ENCODE peak calls at places on chromosomes 4 and X, in four cellular contexts. One of them, this sample, is unnamed.
A peak's percentile ranks its signal among the peaks of the same experiment; 100 is the strongest.

GRCh38 chrX:146707781-146708180 is 101.8 kb upstream of the CXorf51B start:
- DNase-seq in thyroid gland: no peak
- DNase-seq in body of pancreas: no peak
- DNase-seq in heart left ventricle: no peak
- DNase-seq in this sample: no peak

GRCh38 chr4:25993564-25994185 is 79.7 kb downstream of the SMIM20 start:
- DNase-seq in body of pancreas: no peak
- DNase-seq in heart left ventricle: peak; percentile 67
- DNase-seq in thyroid gland: no peak
- DNase-seq in this sample: peak; percentile 59

GRCh38 chr4:159206427-159206871 is 103.6 kb downstream of the RAPGEF2 start:
- DNase-seq in heart left ventricle: no peak
- DNase-seq in body of pancreas: no peak
- DNase-seq in thyroid gland: no peak
- DNase-seq in this sample: no peak

GRCh38 chrX:46209768-46210167 is 335.5 kb downstream of the ZNF674 start:
- DNase-seq in heart left ventricle: no peak
- DNase-seq in thyroid gland: no peak
- DNase-seq in body of pancreas: no peak
- DNase-seq in this sample: no peak

GRCh38 chrX:148049441-148049840 is 68.3 kb downstream of the FMR1NB start:
- DNase-seq in thyroid gland: no peak
- DNase-seq in body of pancreas: no peak
- DNase-seq in heart left ventricle: no peak
- DNase-seq in this sample: no peak

GRCh38 chr4:129804458-129804981 is 708.6 kb downstream of the C4orf33 start:
- DNase-seq in heart left ventricle: no peak
- DNase-seq in thyroid gland: no peak
- DNase-seq in body of pancreas: no peak
- DNase-seq in this sample: no peak

GRCh38 chrX:34915463-34916225 is 27.0 kb upstream of the FAM47B start:
- DNase-seq in body of pancreas: no peak
- DNase-seq in thyroid gland: no peak
- DNase-seq in heart left ventricle: no peak
- DNase-seq in this sample: no peak

GRCh38 chr4:8175686-8176085 is 17.1 kb upstream of the ABLIM2 start:
- DNase-seq in heart left ventricle: no peak
- DNase-seq in body of pancreas: no peak
- DNase-seq in thyroid gland: no peak
- DNase-seq in this sample: no peak

GRCh38 chr4:54054501-54054900 is 9.9 kb downstream of the CHIC2 start:
- DNase-seq in thyroid gland: no peak
- DNase-seq in body of pancreas: no peak
- DNase-seq in heart left ventricle: no peak
- DNase-seq in this sample: no peak

GRCh38 chr4:139247241-139247640 is 32.8 kb downstream of the MGARP start:
- DNase-seq in heart left ventricle: no peak
- DNase-seq in body of pancreas: no peak
- DNase-seq in thyroid gland: no peak
- DNase-seq in this sample: no peak

GRCh38 chrX:129779747-129780146 is at the start of gene SASH3:
- DNase-seq in heart left ventricle: peak; percentile 70
- DNase-seq in body of pancreas: no peak
- DNase-seq in thyroid gland: peak; percentile 5
- DNase-seq in this sample: peak; percentile 95

GRCh38 chr4:54005475-54005874 is 58.9 kb downstream of the CHIC2 start:
- DNase-seq in heart left ventricle: no peak
- DNase-seq in body of pancreas: no peak
- DNase-seq in thyroid gland: no peak
- DNase-seq in this sample: no peak

GRCh38 chr4:20253799-20254409 is 2.2 kb downstream of the SLIT2 start:
- DNase-seq in heart left ventricle: peak; percentile 27
- DNase-seq in thyroid gland: peak; percentile 20
- DNase-seq in body of pancreas: no peak
- DNase-seq in this sample: no peak

GRCh38 chr4:178672512-178672911 is 1230.3 kb upstream of the AGA start:
- DNase-seq in thyroid gland: no peak
- DNase-seq in body of pancreas: no peak
- DNase-seq in heart left ventricle: no peak
- DNase-seq in this sample: no peak

GRCh38 chr4:66034671-66035070 is 364.4 kb upstream of the EPHA5 start:
- DNase-seq in body of pancreas: no peak
- DNase-seq in heart left ventricle: no peak
- DNase-seq in thyroid gland: no peak
- DNase-seq in this sample: no peak

GRCh38 chr4:56531823-56532222 is 26.2 kb downstream of the ARL9 start:
- DNase-seq in body of pancreas: no peak
- DNase-seq in heart left ventricle: no peak
- DNase-seq in thyroid gland: no peak
- DNase-seq in this sample: no peak

GRCh38 chr4:106746451-106746850 is 289.7 kb downstream of the DKK2 start:
- DNase-seq in thyroid gland: no peak
- DNase-seq in heart left ventricle: no peak
- DNase-seq in body of pancreas: no peak
- DNase-seq in this sample: no peak

GRCh38 chrX:129768186-129768585 is 11.6 kb upstream of the SASH3 start:
- DNase-seq in body of pancreas: no peak
- DNase-seq in thyroid gland: no peak
- DNase-seq in heart left ventricle: no peak
- DNase-seq in this sample: no peak

GRCh38 chrX:31209005-31209612 is 137.3 kb upstream of the FTHL17 start:
- DNase-seq in body of pancreas: no peak
- DNase-seq in heart left ventricle: no peak
- DNase-seq in thyroid gland: no peak
- DNase-seq in this sample: no peak

GRCh38 chrX:85111347-85111746 is 107.7 kb downstream of the APOOL start:
- DNase-seq in heart left ventricle: no peak
- DNase-seq in body of pancreas: no peak
- DNase-seq in thyroid gland: no peak
- DNase-seq in this sample: no peak

GRCh38 chrX:77298296-77298695 is 148.9 kb upstream of the FGF16 start:
- DNase-seq in heart left ventricle: no peak
- DNase-seq in thyroid gland: peak; percentile 48
- DNase-seq in body of pancreas: no peak
- DNase-seq in this sample: no peak

GRCh38 chr4:13917010-13917409 is 289.5 kb upstream of the BOD1L1 start:
- DNase-seq in body of pancreas: no peak
- DNase-seq in heart left ventricle: no peak
- DNase-seq in thyroid gland: no peak
- DNase-seq in this sample: no peak

GRCh38 chr4:2650276-2650675 is 105.9 kb downstream of the TNIP2 start:
- DNase-seq in thyroid gland: no peak
- DNase-seq in heart left ventricle: no peak
- DNase-seq in body of pancreas: no peak
- DNase-seq in this sample: peak; percentile 40

GRCh38 chr4:123398151-123398802 is 1.7 kb downstream of the SPRY1 start:
- DNase-seq in body of pancreas: peak; percentile 80
- DNase-seq in heart left ventricle: peak; percentile 75
- DNase-seq in thyroid gland: peak; percentile 76
- DNase-seq in this sample: peak; percentile 64

GRCh38 chr4:117093581-117093980 is 8.2 kb upstream of the TRAM1L1 start:
- DNase-seq in thyroid gland: no peak
- DNase-seq in body of pancreas: no peak
- DNase-seq in heart left ventricle: no peak
- DNase-seq in this sample: no peak

GRCh38 chrX:16087081-16087480 is 36.3 kb upstream of the GRPR start:
- DNase-seq in thyroid gland: no peak
- DNase-seq in heart left ventricle: no peak
- DNase-seq in body of pancreas: no peak
- DNase-seq in this sample: no peak

GRCh38 chr4:167216783-167217182 is 17.5 kb downstream of the SPOCK3 start:
- DNase-seq in thyroid gland: no peak
- DNase-seq in heart left ventricle: no peak
- DNase-seq in body of pancreas: no peak
- DNase-seq in this sample: no peak

GRCh38 chr4:52840531-52841350 is 21.4 kb upstream of the RASL11B start:
- DNase-seq in body of pancreas: no peak
- DNase-seq in heart left ventricle: no peak
- DNase-seq in thyroid gland: no peak
- DNase-seq in this sample: no peak

GRCh38 chr4:184983660-184984356 is 34.5 kb upstream of the HELT start:
- DNase-seq in heart left ventricle: peak; percentile 64
- DNase-seq in thyroid gland: peak; percentile 72
- DNase-seq in body of pancreas: peak; percentile 43
- DNase-seq in this sample: peak; percentile 58

GRCh38 chr4:3250956-3251690 is 2.2 kb downstream of the MSANTD1 start:
- DNase-seq in body of pancreas: peak; percentile 11
- DNase-seq in thyroid gland: peak; percentile 92
- DNase-seq in heart left ventricle: peak; percentile 6
- DNase-seq in this sample: peak; percentile 16

GRCh38 chrX:65999563-66000148 is 40.2 kb downstream of the VSIG4 start:
- DNase-seq in heart left ventricle: no peak
- DNase-seq in thyroid gland: no peak
- DNase-seq in body of pancreas: no peak
- DNase-seq in this sample: no peak
- TF ChIP-seq POLR2A in heart left ventricle: no peak
- TF ChIP-seq POLR2A in thyroid gland: no peak
- TF ChIP-seq POLR2A in body of pancreas: no peak
- TF ChIP-seq POLR2A in this sample: no peak

GRCh38 chrX:6761251-6761650 is 226.3 kb upstream of the VCX3A start:
- DNase-seq in thyroid gland: no peak
- DNase-seq in heart left ventricle: no peak
- DNase-seq in body of pancreas: no peak
- DNase-seq in this sample: no peak

DNA sequence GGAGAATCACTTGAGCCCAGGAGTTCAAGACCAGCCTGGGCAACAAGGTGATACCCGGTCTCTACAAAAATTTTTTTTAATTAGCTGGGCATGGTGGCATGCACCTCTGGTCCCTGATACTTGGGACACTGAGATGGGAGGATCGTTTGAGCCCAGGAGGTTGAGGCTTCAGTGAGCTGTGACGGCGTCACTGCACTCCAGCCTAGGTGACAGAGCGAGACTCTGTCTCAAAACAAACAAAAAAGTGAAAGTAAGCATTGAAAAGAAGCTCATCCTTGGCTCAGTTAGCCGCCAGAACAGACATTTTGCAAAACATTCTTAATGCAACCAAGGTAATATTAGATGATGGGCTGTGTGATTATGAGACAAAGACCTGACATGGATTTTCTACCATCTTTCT is 223.3 kb upstream of the VCX3A start:
- DNase-seq in heart left ventricle: no peak
- DNase-seq in thyroid gland: no peak
- DNase-seq in body of pancreas: no peak
- DNase-seq in this sample: no peak
- H3K9me3 ChIP-seq in heart left ventricle: no peaks in the 10 kb centered on the region
- H3K9me3 ChIP-seq in thyroid gland: no peaks in the 10 kb centered on the region
- H3K9me3 ChIP-seq in body of pancreas: no peaks in the 10 kb centered on the region
- H3K9me3 ChIP-seq in this sample: no peaks in the 10 kb centered on the region

GRCh38 chrX:153687121-153688039 is at the start of gene SLC6A8:
- DNase-seq in body of pancreas: peak; percentile 74
- DNase-seq in heart left ventricle: peak; percentile 82
- DNase-seq in thyroid gland: peak; percentile 57
- DNase-seq in this sample: peak; percentile 48
- TF ChIP-seq POLR2A in body of pancreas: peak; percentile 41
- TF ChIP-seq POLR2A in heart left ventricle: no peak
- TF ChIP-seq POLR2A in thyroid gland: no peak
- TF ChIP-seq POLR2A in this sample: peak; percentile 58

DNA sequence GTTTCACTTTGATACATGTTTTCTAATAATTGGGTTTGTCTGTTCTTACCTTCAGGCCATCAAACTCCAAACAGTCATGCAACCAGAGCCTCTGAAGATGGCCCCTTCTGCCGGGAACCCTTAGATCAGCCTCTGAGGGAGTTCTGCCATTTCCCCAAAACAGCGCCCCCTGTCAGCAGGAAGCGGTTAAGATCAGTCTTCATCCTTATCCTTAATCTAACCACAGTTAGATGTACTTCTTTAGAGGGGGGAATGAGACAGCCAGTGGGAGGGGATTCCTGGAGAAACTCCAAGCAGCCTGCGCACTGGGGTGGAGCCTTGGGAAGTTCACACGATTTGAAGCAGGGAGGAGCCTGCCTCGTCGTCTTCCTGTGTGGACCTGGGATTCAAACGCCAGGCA is 185.4 kb downstream of the INPP4B start:
- DNase-seq in thyroid gland: no peak
- DNase-seq in body of pancreas: no peak
- DNase-seq in heart left ventricle: no peak
- DNase-seq in this sample: no peak
- H3K9me3 ChIP-seq in thyroid gland: peaks cover under 1% of the 10 kb centered on the region
- H3K9me3 ChIP-seq in body of pancreas: no peaks in the 10 kb centered on the region
- H3K9me3 ChIP-seq in heart left ventricle: peaks cover 5% of the 10 kb centered on the region
- H3K9me3 ChIP-seq in this sample: no peaks in the 10 kb centered on the region